ENCODE peak calls at places on chromosomes 16 and 17, in four cellular contexts. One of them, this sample, is unnamed.

GRCh38 chr17:58156839-58157803 is 8.9 kb downstream of the OR4D1 start:
- DNase-seq in WTC11: peak
- DNase-seq in GM12878: no peak
- DNase-seq in K562: peak
- DNase-seq in this sample: peak

GRCh38 chr16:85129846-85130706 is 17.8 kb upstream of the CIBAR2 start:
- DNase-seq in WTC11: no peak
- DNase-seq in GM12878: no peak
- DNase-seq in K562: no peak
- DNase-seq in this sample: no peak

GRCh38 chr17:14886200-14886739 is 378.9 kb downstream of the PMP22 start:
- DNase-seq in WTC11: no peak
- DNase-seq in GM12878: no peak
- DNase-seq in K562: peak
- DNase-seq in this sample: no peak

GRCh38 chr17:17841620-17842025 is 4.8 kb upstream of the SREBF1 start:
- DNase-seq in WTC11: no peak
- DNase-seq in GM12878: no peak
- DNase-seq in K562: no peak
- DNase-seq in this sample: no peak

GRCh38 chr17:51585514-51586104 is 325.3 kb downstream of the UTP18 start:
- DNase-seq in WTC11: peak
- DNase-seq in GM12878: no peak
- DNase-seq in K562: no peak
- DNase-seq in this sample: peak

GRCh38 chr16:4805231-4805630 is 2.8 kb upstream of the ROGDI start:
- DNase-seq in WTC11: no peak
- DNase-seq in GM12878: no peak
- DNase-seq in K562: no peak
- DNase-seq in this sample: no peak

GRCh38 chr16:73020409-73020884 is 27.5 kb downstream of the ZFHX3 start:
- DNase-seq in WTC11: no peak
- DNase-seq in GM12878: no peak
- DNase-seq in K562: no peak
- DNase-seq in this sample: no peak

GRCh38 chr16:47643610-47644009 is 182.5 kb downstream of the PHKB start:
- DNase-seq in WTC11: no peak
- DNase-seq in GM12878: no peak
- DNase-seq in K562: no peak
- DNase-seq in this sample: no peak

GRCh38 chr17:43905400-43905984 is 1.8 kb downstream of the MPP2 start:
- DNase-seq in WTC11: no peak
- DNase-seq in GM12878: no peak
- DNase-seq in K562: no peak
- DNase-seq in this sample: peak

GRCh38 chr17:73013816-73014663 is 78.4 kb downstream of the SLC39A11 start:
- DNase-seq in WTC11: no peak
- DNase-seq in GM12878: no peak
- DNase-seq in K562: no peak
- DNase-seq in this sample: no peak

GRCh38 chr16:19882186-19882585 is 2.5 kb downstream of the GPRC5B start:
- DNase-seq in WTC11: peak
- DNase-seq in GM12878: no peak
- DNase-seq in K562: no peak
- DNase-seq in this sample: no peak

GRCh38 chr17:83057397-83057761 is 22.0 kb upstream of the METRNL start:
- DNase-seq in WTC11: no peak
- DNase-seq in GM12878: no peak
- DNase-seq in K562: no peak
- DNase-seq in this sample: peak

GRCh38 chr17:76547183-76547641 is 7.4 kb downstream of the PRCD start:
- DNase-seq in WTC11: peak
- DNase-seq in GM12878: no peak
- DNase-seq in K562: peak
- DNase-seq in this sample: peak

GRCh38 chr16:70573451-70574121 is 50.0 kb downstream of the SF3B3 start:
- DNase-seq in WTC11: no peak
- DNase-seq in GM12878: no peak
- DNase-seq in K562: no peak
- DNase-seq in this sample: no peak

GRCh38 chr17:4040784-4041183 is 76.5 kb upstream of the ATP2A3 start:
- DNase-seq in WTC11: no peak
- DNase-seq in GM12878: no peak
- DNase-seq in K562: no peak
- DNase-seq in this sample: no peak

DNA sequence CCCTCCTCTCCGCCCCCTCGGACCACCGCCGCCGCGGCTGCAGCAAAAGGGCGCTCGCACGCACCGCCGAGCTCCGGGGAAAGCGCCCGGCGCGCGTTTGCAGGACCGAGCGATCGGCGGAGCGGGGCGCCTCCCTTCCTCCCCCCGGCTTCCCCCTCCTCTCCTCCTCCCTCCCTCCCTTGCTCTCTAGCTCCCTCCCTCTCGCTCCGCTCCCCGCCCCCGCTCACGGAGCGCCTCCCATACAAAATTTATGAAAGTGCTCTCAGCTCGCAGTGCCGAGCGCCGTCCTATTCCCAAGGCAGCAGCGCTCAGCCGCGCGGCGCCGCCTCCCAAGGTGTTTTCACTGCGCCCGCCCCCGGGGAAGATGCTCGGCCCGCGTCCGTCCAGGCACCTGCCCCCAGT is at the start of gene RTN4RL1:
- DNase-seq in WTC11: peak
- DNase-seq in GM12878: no peak
- DNase-seq in K562: peak
- DNase-seq in this sample: peak
- TF ChIP-seq USF1 in WTC11: no peak
- TF ChIP-seq USF1 in GM12878: no peak
- TF ChIP-seq USF1 in K562: no peak
- TF ChIP-seq USF1 in this sample: no peak

GRCh38 chr16:16076400-16076901 is 127.0 kb downstream of the ABCC1 start:
- DNase-seq in WTC11: no peak
- DNase-seq in GM12878: no peak
- DNase-seq in K562: no peak
- DNase-seq in this sample: no peak

GRCh38 chr16:16067127-16067526 is 117.7 kb downstream of the ABCC1 start:
- DNase-seq in WTC11: no peak
- DNase-seq in GM12878: no peak
- DNase-seq in K562: no peak
- DNase-seq in this sample: no peak

GRCh38 chr16:16075463-16076399 is 126.3 kb downstream of the ABCC1 start:
- DNase-seq in WTC11: no peak
- DNase-seq in GM12878: no peak
- DNase-seq in K562: no peak
- DNase-seq in this sample: no peak

GRCh38 chr16:16073884-16074781 is 124.7 kb downstream of the ABCC1 start:
- DNase-seq in WTC11: peak
- DNase-seq in GM12878: no peak
- DNase-seq in K562: no peak
- DNase-seq in this sample: no peak

GRCh38 chr16:16071631-16072244 is 122.3 kb downstream of the ABCC1 start:
- DNase-seq in WTC11: no peak
- DNase-seq in GM12878: no peak
- DNase-seq in K562: no peak
- DNase-seq in this sample: no peak
- TF ChIP-seq MAX in WTC11: no peak
- TF ChIP-seq MAX in GM12878: no peak
- TF ChIP-seq MAX in K562: no peak
- TF ChIP-seq MAX in this sample: no peak

GRCh38 chr17:48790607-48791127 is 26.4 kb downstream of the TTLL6 start:
- DNase-seq in WTC11: no peak
- DNase-seq in GM12878: no peak
- DNase-seq in K562: no peak
- DNase-seq in this sample: no peak

GRCh38 chr17:48792033-48792798 is 24.8 kb downstream of the TTLL6 start:
- DNase-seq in WTC11: no peak
- DNase-seq in GM12878: no peak
- DNase-seq in K562: no peak
- DNase-seq in this sample: no peak

GRCh38 chr17:48791128-48792032 is 25.6 kb downstream of the TTLL6 start:
- DNase-seq in WTC11: peak
- DNase-seq in GM12878: peak
- DNase-seq in K562: peak
- DNase-seq in this sample: peak

GRCh38 chr17:48799069-48799710 is 17.8 kb downstream of the TTLL6 start:
- DNase-seq in WTC11: no peak
- DNase-seq in GM12878: no peak
- DNase-seq in K562: no peak
- DNase-seq in this sample: no peak

DNA sequence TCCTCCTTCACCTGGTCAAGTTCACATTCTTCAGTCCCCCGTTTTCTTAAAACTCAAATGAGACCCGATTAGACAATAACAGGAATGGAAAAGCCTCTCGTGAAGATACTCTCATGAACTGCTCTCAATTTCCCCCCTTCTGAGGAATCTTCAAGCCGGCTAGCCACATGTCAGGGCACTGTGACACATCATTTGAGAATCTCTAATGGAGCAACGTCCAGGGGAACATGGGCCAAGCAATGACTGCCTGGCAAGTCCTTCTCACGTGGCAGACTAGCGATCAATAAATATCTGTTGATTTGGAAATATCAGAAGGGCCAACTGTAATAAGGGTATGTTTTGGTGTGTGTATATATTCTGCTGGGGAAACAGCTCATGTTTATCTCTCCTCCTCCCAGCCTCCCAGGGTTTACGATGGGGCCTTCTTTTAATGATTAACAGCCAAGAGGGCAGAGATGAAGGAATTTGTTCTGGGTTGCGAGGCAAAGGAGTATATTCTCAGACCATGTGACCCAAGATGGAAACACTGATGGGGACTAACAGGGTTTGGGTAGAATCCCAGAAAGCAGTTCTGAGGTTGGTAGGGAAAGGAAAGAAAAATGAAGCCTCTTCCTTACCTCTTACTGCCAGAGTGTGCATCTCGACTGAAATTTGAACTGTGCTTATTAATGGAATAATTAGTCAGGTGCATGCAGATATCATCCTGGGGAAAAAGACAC is 21.4 kb downstream of the TTLL6 start:
- DNase-seq in WTC11: no peak
- DNase-seq in GM12878: no peak
- DNase-seq in K562: no peak
- DNase-seq in this sample: no peak
- TF ChIP-seq USF1 in WTC11: no peak
- TF ChIP-seq USF1 in GM12878: no peak
- TF ChIP-seq USF1 in K562: no peak
- TF ChIP-seq USF1 in this sample: no peak

GRCh38 chr16:8866118-8866883 is 2.5 kb downstream of the CARHSP1 start:
- DNase-seq in WTC11: peak
- DNase-seq in GM12878: no peak
- DNase-seq in K562: no peak
- DNase-seq in this sample: peak
- TF ChIP-seq MAX in WTC11: peak
- TF ChIP-seq MAX in GM12878: no peak
- TF ChIP-seq MAX in K562: no peak
- TF ChIP-seq MAX in this sample: no peak

DNA sequence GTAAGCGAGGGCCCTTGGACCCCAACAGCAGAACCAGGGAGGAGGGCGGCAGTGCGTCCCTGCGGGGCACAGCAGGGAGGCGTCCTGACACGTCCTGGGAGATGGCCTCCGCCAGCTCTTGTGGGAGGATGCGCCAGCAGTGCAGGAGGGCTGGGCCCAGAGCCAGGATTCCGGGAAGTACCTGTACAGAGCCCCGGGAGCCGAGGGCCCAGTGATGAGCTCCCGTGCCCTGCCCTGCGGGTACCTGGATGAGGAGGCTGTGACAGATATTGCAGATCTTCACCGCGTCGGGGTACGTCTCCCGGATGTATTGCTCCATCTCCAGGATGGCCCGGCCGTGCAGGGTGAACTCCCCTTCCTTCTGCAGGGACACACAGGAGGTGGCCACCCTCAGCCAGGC is 23.1 kb downstream of the KDM8 start:
- DNase-seq in WTC11: no peak
- DNase-seq in GM12878: no peak
- DNase-seq in K562: no peak
- DNase-seq in this sample: no peak
- TF ChIP-seq USF1 in WTC11: no peak
- TF ChIP-seq USF1 in GM12878: no peak
- TF ChIP-seq USF1 in K562: no peak
- TF ChIP-seq USF1 in this sample: no peak

GRCh38 chr17:78362232-78362631 is 2.4 kb upstream of the SOCS3 start:
- DNase-seq in WTC11: no peak
- DNase-seq in GM12878: no peak
- DNase-seq in K562: no peak
- DNase-seq in this sample: no peak

GRCh38 chr17:78362671-78363070 is 2.8 kb upstream of the SOCS3 start:
- DNase-seq in WTC11: no peak
- DNase-seq in GM12878: no peak
- DNase-seq in K562: no peak
- DNase-seq in this sample: no peak

GRCh38 chr17:78366109-78366848 is 6.4 kb upstream of the SOCS3 start:
- DNase-seq in WTC11: peak
- DNase-seq in GM12878: no peak
- DNase-seq in K562: no peak
- DNase-seq in this sample: no peak

GRCh38 chr17:78365561-78366108 is 5.8 kb upstream of the SOCS3 start:
- DNase-seq in WTC11: peak
- DNase-seq in GM12878: no peak
- DNase-seq in K562: no peak
- DNase-seq in this sample: no peak

DNA sequence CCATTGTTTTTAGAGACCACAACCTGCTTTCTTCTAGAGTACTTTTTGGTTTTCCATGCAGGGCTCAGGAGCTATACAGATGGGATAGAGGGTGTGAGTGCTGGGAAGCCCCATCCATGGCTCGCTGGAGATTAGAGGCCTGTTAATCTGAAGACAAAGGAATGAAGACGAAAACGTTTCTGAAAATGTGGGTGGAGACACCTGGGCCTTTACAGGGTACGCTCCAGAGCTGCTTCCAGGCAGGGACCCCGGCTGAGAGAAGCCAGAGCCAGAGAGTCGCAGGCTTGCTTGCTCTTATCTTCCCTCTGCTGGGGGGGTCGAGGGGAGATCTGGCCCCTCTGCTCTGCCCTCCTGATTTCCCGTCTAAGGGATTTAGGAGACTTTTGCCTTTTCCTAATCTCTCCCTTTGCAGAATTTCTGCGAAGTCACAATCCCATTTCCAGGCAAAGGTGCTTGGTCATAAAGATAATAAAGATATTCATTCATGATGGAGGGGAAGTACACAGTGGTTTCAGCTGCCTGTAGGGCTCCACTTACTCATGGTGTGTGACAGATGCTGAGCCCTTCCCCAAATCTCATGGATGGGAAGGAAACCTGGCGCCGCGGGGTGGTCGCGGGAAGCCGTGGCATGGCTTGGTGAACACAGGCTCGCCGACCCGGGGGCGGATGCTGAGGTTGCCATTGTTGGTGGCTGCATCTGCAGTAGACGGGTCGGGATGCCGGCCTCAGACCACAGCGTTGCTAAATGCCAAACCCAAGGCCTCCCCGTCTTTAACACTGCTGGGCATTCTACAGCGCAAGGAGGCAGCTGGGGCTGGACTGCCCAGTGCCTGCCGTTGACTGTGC is 4.8 kb upstream of the SOCS3 start:
- DNase-seq in WTC11: no peak
- DNase-seq in GM12878: no peak
- DNase-seq in K562: peak
- DNase-seq in this sample: no peak
- TF ChIP-seq MAX in WTC11: no peak
- TF ChIP-seq MAX in GM12878: no peak
- TF ChIP-seq MAX in K562: no peak
- TF ChIP-seq MAX in this sample: no peak

GRCh38 chr16:9219811-9220210 is 128.4 kb downstream of the HAPSTR1 start:
- DNase-seq in WTC11: no peak
- DNase-seq in GM12878: no peak
- DNase-seq in K562: no peak
- DNase-seq in this sample: no peak
- TF ChIP-seq USF1 in WTC11: no peak
- TF ChIP-seq USF1 in GM12878: no peak
- TF ChIP-seq USF1 in K562: no peak
- TF ChIP-seq USF1 in this sample: no peak

This sample was measured in SK-N-SH.